ENCODE peak calls at places on chromosomes 6 and 20, in eight cellular contexts. K is NCI-H2081; V is H7; L is activated naive CD4-positive, alpha-beta T cell; P is globus pallidus; U is AG09309; S is fibroblast of mammary gland; R is posterior cingulate gyrus. H is an unnamed sample.

GRCh38 chr20:32960849-32961731 is 43.1 kb downstream of the SUN5 start:
- DNase-seq in K (no peak), V (peak), L (no peak), P (no peak), U (no peak), S (no peak), R (no peak), H (no peak)

GRCh38 chr6:29011276-29011734 is 6.2 kb upstream of the ZNF311 start:
- DNase-seq in K (no peak), V (peak), L (no peak), P (no peak), U (no peak), S (peak), R (no peak), H (peak)

GRCh38 chr6:106089981-106090380 is 3.8 kb downstream of the PRDM1 start:
- DNase-seq in K (no peak), V (no peak), L (no peak), P (no peak), U (peak), S (peak), R (no peak), H (no peak)

GRCh38 chr20:54132612-54133433 is 41.0 kb downstream of the CYP24A1 start:
- DNase-seq in K (no peak), V (no peak), L (no peak), P (no peak), U (peak), S (peak), R (no peak), H (no peak)

GRCh38 chr20:55264825-55265224 is 740.5 kb downstream of the CBLN4 start:
- DNase-seq in K (peak), V (no peak), L (no peak), P (no peak), U (no peak), S (no peak), R (no peak), H (no peak)

GRCh38 chr6:24990227-24990843 is 54.6 kb upstream of the RIPOR2 start:
- DNase-seq in K (no peak), V (no peak), L (no peak), P (no peak), U (no peak), S (peak), R (no peak), H (no peak)

GRCh38 chr6:99746261-99746895 is 139.7 kb downstream of the PRDM13 start:
- DNase-seq in K (peak), V (peak), L (no peak), P (peak), U (peak), S (peak), R (peak), H (peak)

GRCh38 chr6:162416845-162417537 is 310.6 kb downstream of the PRKN start:
- DNase-seq in K (no peak), V (no peak), L (no peak), P (no peak), U (no peak), S (peak), R (no peak), H (no peak)

GRCh38 chr20:17262786-17263185 is 35.9 kb downstream of the PCSK2 start:
- DNase-seq in K (no peak), V (no peak), L (no peak), P (no peak), U (no peak), S (no peak), R (no peak), H (no peak)

GRCh38 chr20:37336369-37337207 is 9.4 kb upstream of the SRC start:
- DNase-seq in K (no peak), V (peak), L (no peak), P (peak), U (no peak), S (peak), R (peak), H (no peak)

GRCh38 chr6:41331401-41332150 is 3.8 kb upstream of the NCR2 start:
- DNase-seq in K (no peak), V (no peak), L (no peak), P (no peak), U (no peak), S (no peak), R (no peak), H (no peak)

GRCh38 chr6:147132889-147133288 is 71.3 kb upstream of the STXBP5 start:
- DNase-seq in K (no peak), V (no peak), L (no peak), P (no peak), U (no peak), S (peak), R (no peak), H (peak)

GRCh38 chr6:28980797-28981390 is 24.2 kb downstream of the ZNF311 start:
- DNase-seq in K (peak), V (peak), L (no peak), P (peak), U (no peak), S (peak), R (no peak), H (peak)

GRCh38 chr20:43529051-43529450 is 21.6 kb downstream of the L3MBTL1 start:
- DNase-seq in K (no peak), V (no peak), L (no peak), P (no peak), U (no peak), S (no peak), R (no peak), H (no peak)

GRCh38 chr6:121143476-121143875 is 190.8 kb downstream of the TBC1D32 start:
- DNase-seq in K (no peak), V (no peak), L (no peak), P (no peak), U (no peak), S (peak), R (no peak), H (no peak)

GRCh38 chr6:168132531-168133184 is 53.6 kb upstream of the FRMD1 start:
- DNase-seq in K (no peak), V (peak), L (no peak), P (peak), U (peak), S (peak), R (peak), H (no peak)

GRCh38 chr6:20845592-20845991 is 311.3 kb downstream of the CDKAL1 start:
- DNase-seq in K (no peak), V (no peak), L (no peak), P (no peak), U (no peak), S (no peak), R (no peak), H (no peak)

GRCh38 chr6:159760602-159761057 is 1.2 kb upstream of the ACAT2 start:
- DNase-seq in K (no peak), V (peak), L (no peak), P (no peak), U (peak), S (peak), R (no peak), H (no peak)

GRCh38 chr20:47817573-47817972 is 32.3 kb upstream of the SULF2 start:
- DNase-seq in K (no peak), V (no peak), L (no peak), P (no peak), U (no peak), S (no peak), R (no peak), H (no peak)

GRCh38 chr6:7390218-7390878 is 740 bp downstream of the RIOK1 start:
- DNase-seq in K (no peak), V (no peak), L (no peak), P (no peak), U (peak), S (no peak), R (no peak), H (no peak)

GRCh38 chr6:101700655-101701054 is 307.1 kb downstream of the GRIK2 start:
- DNase-seq in K (no peak), V (no peak), L (no peak), P (no peak), U (no peak), S (no peak), R (no peak), H (no peak)

GRCh38 chr20:38208088-38208487 is 43.0 kb upstream of the TGM2 start:
- DNase-seq in K (no peak), V (no peak), L (no peak), P (no peak), U (no peak), S (no peak), R (no peak), H (no peak)

GRCh38 chr20:381581-382290 is 1.2 kb downstream of the TRIB3 start:
- DNase-seq in K (peak), V (peak), L (no peak), P (peak), U (no peak), S (peak), R (no peak), H (peak)

GRCh38 chr6:21898107-21898796 is 304.7 kb downstream of the SOX4 start:
- DNase-seq in K (no peak), V (no peak), L (no peak), P (no peak), U (no peak), S (peak), R (no peak), H (no peak)

GRCh38 chr6:123716506-123716905 is 79.8 kb upstream of the TRDN start:
- DNase-seq in K (no peak), V (no peak), L (no peak), P (no peak), U (no peak), S (peak), R (no peak), H (no peak)

H was measured in NCI-H774.